ENCODE peak calls at places on chromosomes 4 and X, in four cellular contexts. V, B, R and O are unnamed samples.

GRCh38 chr4:150578745-150579470 is 3.0 kb upstream of the MAB21L2 start:
- DNase-seq in R (no peak), B (peak; percentile 68), V (peak; percentile 24), O (no peak)

GRCh38 chrX:77431227-77431626 is 16.0 kb upstream of the FGF16 start:
- DNase-seq in V (no peak), B (no peak), R (no peak), O (no peak)

GRCh38 chr4:146255874-146256273 is 41.5 kb downstream of the REELD1 start:
- DNase-seq in R (peak; percentile 64), B (peak; percentile 78), V (no peak), O (no peak)

GRCh38 chr4:87932718-87933136 is 42.8 kb upstream of the SPP1 start:
- DNase-seq in V (no peak), B (no peak), R (no peak), O (no peak)

GRCh38 chr4:61335364-61335763 is 135.2 kb downstream of the ADGRL3 start:
- DNase-seq in R (no peak), V (no peak), B (no peak), O (no peak)

GRCh38 chrX:47556045-47556623 is 4.9 kb upstream of the ARAF start:
- DNase-seq in R (peak; percentile 53), V (peak; percentile 91), B (peak; percentile 94), O (peak; percentile 91)

GRCh38 chr4:108433832-108434231 is 186.5 kb upstream of the RPL34 start:
- DNase-seq in B (peak; percentile 40), V (peak; percentile 26), R (no peak), O (no peak)

GRCh38 chrX:368811-369562 is 17.7 kb downstream of the PPP2R3B start:
- DNase-seq in V (no peak), R (no peak), B (peak; percentile 29), O (no peak)

GRCh38 chr4:121380448-121381147 is at the start of gene QRFPR:
- DNase-seq in B (peak; percentile 49), V (peak; percentile 15), R (no peak), O (peak; percentile 47)

GRCh38 chr4:89303177-89303576 is 4.4 kb downstream of the GPRIN3 start:
- DNase-seq in R (no peak), V (no peak), B (no peak), O (no peak)

GRCh38 chr4:5206391-5206790 is 155.1 kb downstream of the STK32B start:
- DNase-seq in B (peak; percentile 84), R (peak; percentile 48), V (no peak), O (no peak)

GRCh38 chrX:110741213-110741796 is 54.3 kb downstream of the CHRDL1 start:
- DNase-seq in V (peak; percentile 8), R (no peak), B (peak; percentile 58), O (no peak)

GRCh38 chr4:6386091-6386490 is 86.3 kb downstream of the PPP2R2C start:
- DNase-seq in B (no peak), R (no peak), V (no peak), O (no peak)

GRCh38 chr4:11904991-11905760 is 476.5 kb upstream of the HS3ST1 start:
- DNase-seq in B (no peak), V (no peak), R (no peak), O (no peak)

GRCh38 chrX:114075073-114075673 is 508.7 kb upstream of the HTR2C start:
- DNase-seq in V (no peak), R (no peak), B (no peak), O (no peak)

GRCh38 chrX:118975831-118976598 is 1.6 kb downstream of the LONRF3 start:
- DNase-seq in R (no peak), V (peak; percentile 80), B (peak; percentile 34), O (peak; percentile 71)

GRCh38 chr4:7553280-7553679 is 118.5 kb upstream of the PSAPL1 start:
- DNase-seq in R (no peak), V (no peak), B (no peak), O (no peak)